ENCODE peak calls at places on chromosomes 13 and 19, in seven cellular contexts. V is breast epithelium; U is psoas muscle; A is GM23248; N is right cardiac atrium; L is CD8-positive, alpha-beta memory T cell; M is upper lobe of right lung. J is an unnamed sample.

GRCh38 chr13:92436927-92437326 is 789.7 kb upstream of the GPC6 start:
- DNase-seq in V (no peak), U (no peak), A (no peak), N (no peak), L (no peak), M (no peak), J (no peak)

GRCh38 chr19:35710784-35711723 is 6.7 kb downstream of the ZBTB32 start:
- DNase-seq in V (no peak), U (no peak), A (peak; percentile 16), N (no peak), L (no peak), M (no peak), J (no peak)

GRCh38 chr19:12995596-12996541 is 594 bp downstream of the NFIX start:
- DNase-seq in V (no peak), U (peak; percentile 83), A (peak; percentile 59), N (peak; percentile 63), L (no peak), M (no peak), J (peak; percentile 74)

GRCh38 chr13:19181621-19182485 is at the start of gene TUBA3C:
- DNase-seq in V (peak; percentile 10), U (no peak), A (no peak), N (no peak), L (no peak), M (no peak), J (no peak)

GRCh38 chr19:49157445-49158224 is at the start of gene TRPM4:
- DNase-seq in V (peak; percentile 86), U (peak; percentile 96), A (peak; percentile 93), N (peak; percentile 96), L (peak; percentile 20), M (peak; percentile 96), J (peak; percentile 86)

GRCh38 chr13:107992542-107992941 is 222.8 kb downstream of the LIG4 start:
- DNase-seq in V (no peak), U (no peak), A (no peak), N (no peak), L (no peak), M (no peak), J (no peak)

GRCh38 chr19:52274191-52274590 is 4.8 kb downstream of the ZNF766 start:
- DNase-seq in V (no peak), U (no peak), A (no peak), N (no peak), L (no peak), M (no peak), J (no peak)

GRCh38 chr13:41060723-41061074 is 610 bp upstream of the WBP4 start:
- DNase-seq in V (peak; percentile 76), U (peak; percentile 90), A (peak; percentile 95), N (peak; percentile 86), L (peak; percentile 76), M (peak; percentile 95), J (peak; percentile 97)

GRCh38 chr13:77752512-77753069 is 55.1 kb downstream of the SLAIN1 start:
- DNase-seq in V (no peak), U (no peak), A (no peak), N (no peak), L (no peak), M (no peak), J (no peak)

GRCh38 chr13:31192306-31192705 is 7.5 kb upstream of the B3GLCT start:
- DNase-seq in V (no peak), U (peak; percentile 55), A (no peak), N (no peak), L (no peak), M (no peak), J (no peak)

GRCh38 chr13:48536851-48537250 is 4.0 kb upstream of the RCBTB2 start:
- DNase-seq in V (no peak), U (no peak), A (no peak), N (no peak), L (no peak), M (no peak), J (no peak)

GRCh38 chr19:46390866-46391265 is 22.5 kb downstream of the CCDC8 start:
- DNase-seq in V (no peak), U (no peak), A (peak; percentile 78), N (peak; percentile 19), L (no peak), M (peak; percentile 63), J (peak; percentile 50)

GRCh38 chr19:32291876-32292275 is 53.5 kb upstream of the ZNF507 start:
- DNase-seq in V (no peak), U (no peak), A (no peak), N (no peak), L (no peak), M (no peak), J (no peak)

GRCh38 chr13:97226013-97226412 is 3.9 kb downstream of the MBNL2 start:
- DNase-seq in V (no peak), U (no peak), A (no peak), N (no peak), L (no peak), M (no peak), J (no peak)

GRCh38 chr19:37551123-37551993 is 43.2 kb downstream of the ZNF571 start:
- DNase-seq in V (no peak), U (no peak), A (peak; percentile 75), N (peak; percentile 33), L (peak; percentile 44), M (no peak), J (no peak)
- H3K4me3 ChIP-seq in V (no peak overlapping the region), U (peak overlapping the region; percentile 60), A (peak overlapping the region; percentile 81), N (peak overlapping the region; percentile 31), L (peak overlapping the region; percentile 54), M (peak overlapping the region; percentile 30), J (peak overlapping the region; percentile 68)

GRCh38 chr13:101258071-101258470 is 158.2 kb downstream of the NALCN start:
- DNase-seq in V (no peak), U (peak; percentile 41), A (peak; percentile 94), N (no peak), L (no peak), M (no peak), J (no peak)
- H3K4me3 ChIP-seq in V (no peak overlapping the region), U (no peak overlapping the region), A (no peak overlapping the region), N (no peak overlapping the region), L (no peak overlapping the region), M (no peak overlapping the region), J (no peak overlapping the region)

DNA sequence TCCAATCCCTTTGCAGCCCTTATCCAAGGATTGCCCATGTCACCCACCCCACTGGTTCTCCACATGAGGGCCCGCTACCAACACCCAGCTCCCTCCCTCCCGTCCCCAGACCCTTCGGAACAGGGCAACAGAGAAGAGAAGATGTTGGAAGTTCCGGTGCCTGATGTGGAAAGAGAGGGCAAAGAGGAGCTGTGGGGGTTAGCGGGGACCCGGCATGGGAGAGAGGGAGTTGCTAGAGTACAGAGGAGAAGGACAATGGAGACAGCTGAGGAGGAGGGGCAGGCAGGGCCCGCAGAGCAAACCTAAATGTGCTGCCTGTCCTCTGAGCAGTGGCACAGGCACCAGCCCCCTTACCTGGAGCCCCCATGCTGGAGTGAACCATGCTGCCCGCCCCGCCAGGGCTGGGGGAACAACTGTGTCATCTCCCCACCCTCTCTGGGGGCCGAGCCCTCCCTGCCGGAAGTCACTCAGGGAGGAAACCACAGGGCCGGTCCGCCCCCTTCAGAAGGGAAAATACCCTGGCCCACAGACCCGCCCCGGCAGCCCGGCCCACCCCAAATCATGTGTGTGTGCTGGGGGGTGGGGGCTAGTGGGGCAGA is at the start of gene POU2F2:
- DNase-seq in V (peak; percentile 20), U (peak; percentile 55), A (no peak), N (peak; percentile 28), L (peak; percentile 86), M (peak; percentile 71), J (peak; percentile 96)
- H3K4me3 ChIP-seq in V (peak within 1 kb of the TSS; percentile 19), U (peak within 1 kb of the TSS; percentile 49), A (peak within 1 kb of the TSS; percentile 62), N (peak within 1 kb of the TSS; percentile 3), L (peak within 1 kb of the TSS; percentile 90), M (peak within 1 kb of the TSS; percentile 34), J (peak within 1 kb of the TSS; percentile 68)

GRCh38 chr19:10289167-10289835 is 451 bp upstream of the ICAM5 start:
- DNase-seq in V (no peak), U (peak; percentile 60), A (peak; percentile 93), N (peak; percentile 55), L (peak; percentile 52), M (peak; percentile 86), J (peak; percentile 87)
- H3K4me3 ChIP-seq in V (peak overlapping the region; percentile 7), U (peak overlapping the region; percentile 59), A (peak overlapping the region; percentile 72), N (peak overlapping the region; percentile 31), L (peak overlapping the region; percentile 42), M (peak overlapping the region; percentile 58), J (peak overlapping the region; percentile 23)

GRCh38 chr19:18658366-18658855 is 21.6 kb downstream of the KLHL26 start:
- DNase-seq in V (no peak), U (no peak), A (no peak), N (no peak), L (no peak), M (no peak), J (no peak)

GRCh38 chr19:18660939-18661338 is 22.5 kb upstream of the CRTC1 start:
- DNase-seq in V (no peak), U (no peak), A (no peak), N (no peak), L (no peak), M (no peak), J (no peak)

GRCh38 chr19:18660051-18660910 is 23.2 kb upstream of the CRTC1 start:
- DNase-seq in V (no peak), U (peak; percentile 89), A (peak; percentile 37), N (peak; percentile 95), L (no peak), M (peak; percentile 77), J (no peak)

GRCh38 chr19:18657590-18658365 is 20.9 kb downstream of the KLHL26 start:
- DNase-seq in V (no peak), U (peak; percentile 82), A (peak; percentile 39), N (peak; percentile 90), L (no peak), M (no peak), J (no peak)

DNA sequence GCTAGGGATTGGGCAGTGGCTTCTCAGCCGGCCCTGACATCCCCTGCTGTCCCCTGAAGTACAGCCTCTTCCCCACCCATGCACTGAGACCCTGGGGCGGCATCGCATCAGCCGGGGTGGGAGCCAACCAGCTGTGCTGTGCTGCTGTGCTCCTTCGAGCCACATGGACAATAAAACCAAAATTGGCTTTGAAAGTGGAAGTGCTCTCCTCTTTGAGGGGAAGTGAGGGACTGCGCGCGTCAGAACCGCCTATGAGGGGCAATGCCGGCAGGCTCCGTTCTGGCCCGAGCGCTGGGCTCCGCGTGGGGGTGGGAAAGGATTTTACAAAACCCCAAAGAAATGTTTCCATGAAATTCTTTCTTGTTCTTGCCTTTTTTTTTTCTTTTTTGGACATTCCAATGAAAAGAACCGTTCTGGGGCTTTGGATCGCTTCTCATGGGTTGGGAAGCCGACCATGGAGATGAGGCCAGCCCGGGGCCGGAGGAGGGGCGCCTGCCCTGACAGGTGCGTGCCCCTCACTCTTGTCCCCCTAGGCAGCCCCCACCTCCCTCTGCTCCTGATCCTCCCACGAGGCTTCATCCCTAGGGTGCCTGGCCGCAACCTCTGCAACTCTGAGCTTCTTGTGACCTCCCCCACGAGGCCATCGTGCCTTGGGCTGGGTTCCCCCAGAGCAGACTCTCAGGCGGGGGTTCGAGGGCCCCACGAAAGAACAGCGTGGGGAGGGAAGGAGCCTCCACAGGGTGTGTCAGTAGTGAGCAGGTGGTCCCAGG is 22.6 kb downstream of the KLHL26 start:
- DNase-seq in V (no peak), U (peak; percentile 82), A (peak; percentile 38), N (peak; percentile 84), L (no peak), M (no peak), J (no peak)
- H3K4me3 ChIP-seq in V (peak overlapping the region; percentile 2), U (peak overlapping the region; percentile 54), A (no peak overlapping the region), N (no peak overlapping the region), L (no peak overlapping the region), M (no peak overlapping the region), J (no peak overlapping the region)

J was measured in spleen.